ENCODE peak calls at places on chromosome 12, in six cellular contexts. E is A549, K is cardiac fibroblast, X is GM10248, R is kidney, A is bronchial epithelial cell. Q is an unnamed sample.

GRCh38 chr12:45234134-45234865 is 18.4 kb downstream of the ANO6 start:
- DNase-seq in E (peak), K (peak), X (no peak), R (no peak), A (peak), Q (no peak)

GRCh38 chr12:70683976-70684375 is 46.7 kb upstream of the PTPRB start:
- DNase-seq in E (no peak), K (no peak), X (no peak), R (no peak), A (no peak), Q (no peak)

GRCh38 chr12:25017336-25017735 is 68.4 kb upstream of the BCAT1 start:
- DNase-seq in E (no peak), K (no peak), X (no peak), R (no peak), A (peak), Q (no peak)

GRCh38 chr12:6899837-6900519 is 4.6 kb upstream of the LRRC23 start:
- DNase-seq in E (peak), K (peak), X (no peak), R (peak), A (no peak), Q (peak)

GRCh38 chr12:104514127-104514810 is 57.5 kb downstream of the CHST11 start:
- DNase-seq in E (no peak), K (no peak), X (no peak), R (no peak), A (no peak), Q (no peak)

GRCh38 chr12:109266106-109266879 is 42.8 kb downstream of the FOXN4 start:
- DNase-seq in E (no peak), K (no peak), X (no peak), R (no peak), A (no peak), Q (no peak)

GRCh38 chr12:94771199-94771598 is 120.8 kb upstream of the TMCC3 start:
- DNase-seq in E (no peak), K (no peak), X (no peak), R (no peak), A (no peak), Q (no peak)

GRCh38 chr12:503111-503761 is 43.5 kb downstream of the B4GALNT3 start:
- DNase-seq in E (no peak), K (no peak), X (no peak), R (peak), A (peak), Q (no peak)

GRCh38 chr12:107917912-107918800 is 143.7 kb downstream of the ASCL4 start:
- DNase-seq in E (peak), K (peak), X (peak), R (no peak), A (peak), Q (no peak)

GRCh38 chr12:124629799-124630198 is 62.4 kb upstream of the NCOR2 start:
- DNase-seq in E (no peak), K (peak), X (no peak), R (no peak), A (no peak), Q (no peak)

GRCh38 chr12:6582196-6582595 is 14.1 kb upstream of the NOP2 start:
- DNase-seq in E (peak), K (no peak), X (no peak), R (no peak), A (no peak), Q (no peak)

GRCh38 chr12:89166525-89166934 is 185.8 kb downstream of the DUSP6 start:
- DNase-seq in E (peak), K (peak), X (peak), R (no peak), A (peak), Q (peak)

GRCh38 chr12:57737467-57738141 is 938 bp downstream of the AGAP2 start:
- DNase-seq in E (no peak), K (no peak), X (no peak), R (no peak), A (no peak), Q (no peak)

GRCh38 chr12:13835657-13836056 is 145.7 kb downstream of the GRIN2B start:
- DNase-seq in E (no peak), K (no peak), X (no peak), R (no peak), A (no peak), Q (no peak)

GRCh38 chr12:29380536-29381523 is at the start of gene ERGIC2:
- DNase-seq in E (peak), K (peak), X (peak), R (peak), A (peak), Q (peak)

GRCh38 chr12:5124401-5124800 is 80.7 kb downstream of the KCNA5 start:
- DNase-seq in E (no peak), K (no peak), X (no peak), R (no peak), A (no peak), Q (no peak)

GRCh38 chr12:79455314-79455713 is 235.4 kb downstream of the PAWR start:
- DNase-seq in E (no peak), K (peak), X (no peak), R (no peak), A (no peak), Q (no peak)

GRCh38 chr12:102061096-102061555 is 665 bp downstream of the WASHC3 start:
- DNase-seq in E (no peak), K (no peak), X (peak), R (no peak), A (peak), Q (no peak)

GRCh38 chr12:52901715-52902541 is 2.9 kb downstream of the KRT8 start:
- DNase-seq in E (no peak), K (no peak), X (no peak), R (no peak), A (no peak), Q (no peak)

GRCh38 chr12:48071808-48072207 is 34.1 kb downstream of the SENP1 start:
- DNase-seq in E (no peak), K (no peak), X (no peak), R (no peak), A (no peak), Q (no peak)

GRCh38 chr12:132489602-132490239 is at the start of gene FBRSL1:
- DNase-seq in E (peak), K (peak), X (peak), R (peak), A (peak), Q (peak)
- TF ChIP-seq CTCF in E (peak), K (no peak), X (no peak), R (no peak), A (no peak), Q (no peak)

GRCh38 chr12:11650279-11650696 is 814 bp downstream of the ETV6 start:
- DNase-seq in E (no peak), K (no peak), X (no peak), R (no peak), A (no peak), Q (no peak)

GRCh38 chr12:11649413-11650278 is at the start of gene ETV6:
- DNase-seq in E (peak), K (peak), X (peak), R (peak), A (peak), Q (no peak)

GRCh38 chr12:11651377-11651776 is 1.9 kb downstream of the ETV6 start:
- DNase-seq in E (no peak), K (no peak), X (no peak), R (no peak), A (no peak), Q (no peak)

GRCh38 chr12:11651785-11652184 is 2.3 kb downstream of the ETV6 start:
- DNase-seq in E (no peak), K (peak), X (no peak), R (no peak), A (peak), Q (no peak)

DNA sequence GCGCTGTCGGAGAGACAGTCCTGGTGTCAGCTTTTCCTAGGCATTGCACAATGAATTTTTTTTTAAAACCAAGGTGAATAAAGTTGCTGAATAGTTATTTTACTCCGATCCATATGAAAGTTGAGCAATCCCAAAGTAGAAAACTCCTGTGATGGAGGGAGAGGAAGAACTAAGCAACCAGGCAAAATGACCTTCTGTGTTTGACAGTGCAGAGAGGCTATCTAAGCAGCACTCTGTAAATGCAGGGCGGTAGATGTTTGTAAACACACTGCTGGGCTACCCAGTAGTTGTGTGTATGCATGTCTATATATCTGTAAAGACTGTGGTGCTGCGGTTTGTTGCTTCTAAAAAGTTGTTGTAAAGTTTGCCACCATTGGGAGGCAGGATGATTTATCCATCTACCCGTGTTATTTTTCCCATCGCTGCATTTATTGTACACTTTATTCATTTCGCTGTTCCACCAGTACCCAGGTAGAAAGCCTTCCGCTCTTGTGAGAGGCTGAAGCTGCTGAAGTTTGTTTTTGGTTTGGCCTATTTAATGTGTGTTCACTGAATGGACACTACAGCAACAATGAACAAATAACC is 1.3 kb downstream of the ETV6 start:
- DNase-seq in E (no peak), K (peak), X (no peak), R (no peak), A (peak), Q (no peak)
- TF ChIP-seq CTCF in E (peak), K (no peak), X (no peak), R (no peak), A (no peak), Q (no peak)

DNA sequence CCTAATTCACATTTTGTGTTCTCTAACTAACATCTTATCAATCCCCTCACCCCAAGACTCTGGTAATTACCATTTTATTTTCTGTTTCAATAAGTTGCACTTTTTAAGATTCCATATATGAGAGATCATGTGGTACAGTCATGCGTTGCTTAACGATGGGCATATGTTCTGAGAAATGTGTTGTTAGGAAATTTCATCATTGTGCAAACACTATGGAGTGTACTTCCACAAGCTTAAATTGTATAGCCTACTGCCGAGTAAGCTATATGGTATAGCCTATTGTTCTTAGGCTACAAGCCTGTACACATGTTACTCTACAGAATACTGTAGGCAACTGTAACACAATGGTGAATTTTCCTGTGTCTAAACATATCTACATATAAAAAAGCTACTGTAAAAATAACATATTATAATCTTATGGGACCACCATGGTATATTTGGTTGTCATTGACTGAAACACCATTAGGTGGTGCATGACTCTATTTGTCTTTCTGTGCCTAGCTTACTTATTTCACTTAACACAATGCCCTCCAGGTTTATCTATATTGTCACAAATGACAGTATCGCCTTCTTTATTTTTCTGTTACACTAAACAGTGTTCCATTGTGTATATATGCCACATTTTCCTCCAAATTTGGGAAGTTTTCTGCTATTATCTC is 473.4 kb upstream of the LMO3 start:
- DNase-seq in E (no peak), K (no peak), X (no peak), R (no peak), A (peak), Q (no peak)
- TF ChIP-seq CTCF in E (peak), K (no peak), X (no peak), R (no peak), A (no peak), Q (no peak)

DNA sequence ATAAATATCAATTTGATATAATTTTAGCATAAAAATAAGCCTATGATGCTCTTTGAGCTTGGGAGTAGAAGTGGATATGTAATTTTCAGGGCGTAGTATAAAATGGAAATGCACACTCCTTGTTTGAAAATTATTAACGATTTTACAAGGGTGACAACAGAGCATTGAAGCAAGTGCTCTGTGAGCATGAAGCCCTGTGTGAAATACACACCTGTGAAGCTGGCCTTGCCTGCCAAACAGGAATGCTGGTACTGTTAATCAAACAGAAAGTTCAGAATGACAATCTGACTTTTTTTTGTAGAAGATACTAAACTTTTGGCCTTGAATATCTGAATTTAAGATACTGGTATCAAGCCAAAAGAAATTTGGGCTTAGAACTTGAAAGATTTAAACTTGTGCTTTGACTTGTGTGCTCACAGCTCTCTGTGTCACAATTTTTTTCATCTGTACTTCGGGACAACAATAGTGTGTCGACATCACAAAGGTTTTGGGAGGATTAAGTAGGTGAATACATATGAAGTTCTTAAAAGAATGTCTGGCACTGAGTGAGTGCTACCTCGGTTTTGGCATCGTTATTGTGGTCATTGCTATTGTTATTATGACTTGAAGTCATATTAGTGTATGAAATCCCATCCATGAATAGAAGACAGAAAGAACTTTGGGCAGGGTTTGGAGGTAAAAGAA is 47.3 kb downstream of the LRRK2 start:
- DNase-seq in E (no peak), K (no peak), X (no peak), R (no peak), A (no peak), Q (no peak)
- TF ChIP-seq CTCF in E (no peak), K (no peak), X (no peak), R (no peak), A (no peak), Q (no peak)

DNA sequence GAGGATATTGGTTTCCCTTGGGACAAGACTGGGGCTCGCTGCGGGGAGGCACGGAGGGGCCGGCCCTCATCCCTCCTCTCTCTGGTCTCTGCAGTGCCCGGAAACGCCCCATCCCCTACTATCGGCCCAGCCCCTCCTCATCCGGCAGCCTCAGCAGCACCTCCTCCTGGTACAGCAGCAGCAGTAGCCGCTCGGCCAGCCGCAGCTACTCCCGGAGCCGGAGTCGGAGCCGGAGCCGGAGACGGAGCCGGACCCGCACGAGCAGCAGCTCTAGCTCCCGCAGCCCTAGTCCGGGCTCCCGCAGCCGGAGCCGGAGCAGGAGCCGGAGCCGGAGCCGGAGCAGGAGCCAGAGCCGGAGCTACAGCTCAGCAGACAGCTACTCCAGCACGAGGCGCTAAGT is 22.3 kb upstream of the HSPB8 start:
- DNase-seq in E (peak), K (no peak), X (no peak), R (no peak), A (no peak), Q (no peak)
- TF ChIP-seq CTCF in E (no peak), K (no peak), X (no peak), R (no peak), A (no peak), Q (no peak)

GRCh38 chr12:7966558-7966957 is 30.6 kb upstream of the SLC2A3 start:
- DNase-seq in E (no peak), K (peak), X (no peak), R (no peak), A (peak), Q (peak)

GRCh38 chr12:7972734-7973488 is 36.9 kb upstream of the SLC2A3 start:
- DNase-seq in E (no peak), K (no peak), X (no peak), R (no peak), A (no peak), Q (no peak)

DNA sequence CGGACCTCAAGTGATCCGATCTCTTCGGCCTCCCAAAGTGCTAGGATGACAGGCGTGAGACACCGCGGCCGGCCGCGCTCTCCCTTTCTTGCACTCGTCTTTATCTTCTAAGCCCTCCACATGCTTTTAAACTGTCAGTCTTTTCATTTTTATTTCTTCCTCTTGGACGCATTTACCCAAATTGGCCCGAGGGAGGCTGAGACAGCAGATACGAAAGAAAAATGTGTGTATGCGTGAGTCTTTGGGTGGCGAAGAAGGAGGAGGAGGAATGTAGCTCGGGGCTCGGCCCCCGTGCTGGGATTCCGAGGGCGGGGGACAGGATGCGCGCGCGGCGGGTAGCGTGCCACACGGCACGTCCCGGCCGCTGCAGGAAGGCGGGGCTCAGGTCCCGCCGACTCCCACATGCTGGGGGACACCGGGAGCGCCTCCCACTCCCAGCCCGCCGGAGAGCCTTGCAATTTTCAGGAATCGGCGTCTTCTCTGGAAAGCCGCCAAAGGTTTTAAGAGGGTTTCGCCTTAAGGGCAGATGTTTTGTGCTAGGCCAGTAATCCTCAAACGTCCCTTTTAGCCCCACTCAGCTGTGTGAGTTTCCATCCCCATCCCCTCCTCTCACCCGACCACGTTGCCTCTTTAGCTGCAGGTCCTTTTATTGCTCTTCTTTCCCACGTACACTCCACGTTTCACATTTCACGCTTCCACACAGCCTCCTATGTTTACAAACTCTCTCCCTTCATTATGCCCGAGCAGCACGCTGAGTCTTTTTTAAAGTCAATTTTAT is 34.7 kb upstream of the SLC2A3 start:
- DNase-seq in E (peak), K (peak), X (peak), R (peak), A (peak), Q (peak)
- TF ChIP-seq CTCF in E (no peak), K (no peak), X (no peak), R (no peak), A (no peak), Q (peak)

GRCh38 chr12:33945438-33945784 is 76.9 kb upstream of the ALG10 start:
- DNase-seq in E (no peak), K (no peak), X (no peak), R (no peak), A (no peak), Q (no peak)

GRCh38 chr12:33944703-33945437 is 77.4 kb upstream of the ALG10 start:
- DNase-seq in E (no peak), K (no peak), X (no peak), R (no peak), A (peak), Q (no peak)

GRCh38 chr12:33942172-33942571 is 80.1 kb upstream of the ALG10 start:
- DNase-seq in E (no peak), K (no peak), X (no peak), R (no peak), A (peak), Q (no peak)
- TF ChIP-seq CTCF in E (no peak), K (no peak), X (no peak), R (no peak), A (peak), Q (no peak)

GRCh38 chr12:2749580-2749979 is 45.2 kb upstream of the FKBP4 start:
- DNase-seq in E (no peak), K (no peak), X (no peak), R (no peak), A (no peak), Q (no peak)
- TF ChIP-seq CTCF in E (no peak), K (no peak), X (no peak), R (no peak), A (no peak), Q (no peak)

GRCh38 chr12:95858451-95859343 is at the start of gene SNRPF:
- DNase-seq in E (peak), K (peak), X (peak), R (peak), A (peak), Q (peak)
- TF ChIP-seq CTCF in E (no peak), K (peak), X (peak), R (peak), A (peak), Q (no peak)

Q was measured in CD14-positive monocyte.